ENCODE peak calls at places on chromosomes 1 and 21, in five cellular contexts. V is stimulated activated CD4-positive, alpha-beta T cell treated with anti-CD3 and anti-CD28 coated beads, Interleukin-2, amount 100 ng/mL, for 48 hours; N is GM10248; G is sigmoid colon; K is activated naive CD4-positive, alpha-beta T cell treated with Interleukin-2 at 50 U/mL for 16 hours. W is an unnamed sample.

GRCh38 chr1:214280386-214281029 is 451 bp upstream of the SMYD2 start:
- DNase-seq in V (peak), N (no peak), G (no peak), K (no peak), W (peak)

GRCh38 chr1:67575861-67576260 is 109.1 kb upstream of the GADD45A start:
- DNase-seq in V (no peak), N (no peak), G (no peak), K (no peak), W (no peak)

GRCh38 chr1:228308085-228308601 is 98.5 kb downstream of the TRIM11 start:
- DNase-seq in V (no peak), N (no peak), G (peak), K (no peak), W (peak)

GRCh38 chr1:85394130-85394529 is 70.8 kb downstream of the DDAH1 start:
- DNase-seq in V (no peak), N (no peak), G (no peak), K (no peak), W (no peak)

GRCh38 chr1:197911857-197912696 is 5.1 kb upstream of the LHX9 start:
- DNase-seq in V (no peak), N (no peak), G (no peak), K (no peak), W (no peak)

GRCh38 chr1:174971466-174971865 is 28.3 kb upstream of the CACYBP start:
- DNase-seq in V (no peak), N (no peak), G (no peak), K (no peak), W (no peak)

GRCh38 chr1:25885602-25886001 is 10.1 kb upstream of the PAQR7 start:
- DNase-seq in V (no peak), N (no peak), G (no peak), K (no peak), W (no peak)

GRCh38 chr1:97144527-97144926 is 422.9 kb downstream of the PTBP2 start:
- DNase-seq in V (no peak), N (no peak), G (no peak), K (no peak), W (no peak)

GRCh38 chr1:156766288-156767100 is 841 bp upstream of the PRCC start:
- DNase-seq in V (no peak), N (no peak), G (peak), K (no peak), W (no peak)

GRCh38 chr1:224359207-224359606 is 2.5 kb downstream of the CNIH4 start:
- DNase-seq in V (no peak), N (no peak), G (no peak), K (no peak), W (no peak)

GRCh38 chr1:201359031-201359872 is 18.2 kb downstream of the TNNT2 start:
- DNase-seq in V (no peak), N (no peak), G (no peak), K (no peak), W (peak)

GRCh38 chr1:82225407-82226197 is 424.9 kb downstream of the ADGRL2 start:
- DNase-seq in V (no peak), N (no peak), G (no peak), K (no peak), W (no peak)

GRCh38 chr21:21971384-21971783 is 973.2 kb downstream of the NCAM2 start:
- DNase-seq in V (no peak), N (no peak), G (no peak), K (no peak), W (no peak)

GRCh38 chr1:205373022-205373421 is 16.3 kb upstream of the KLHDC8A start:
- DNase-seq in V (no peak), N (no peak), G (no peak), K (no peak), W (no peak)

GRCh38 chr1:53307037-53307436 is 20.8 kb downstream of the LRP8 start:
- DNase-seq in V (no peak), N (no peak), G (no peak), K (no peak), W (no peak)